ENCODE peak calls at places on chromosome 12, in nine cellular contexts. C, P, Z, S, A, R, N, V and B are unnamed samples.

GRCh38 chr12:75315518-75315917 is 14.6 kb downstream of the CAPS2 start:
- DNase-seq in C (no peak), P (no peak), Z (no peak), S (no peak), A (no peak), R (peak), N (peak), V (no peak), B (no peak)

GRCh38 chr12:124727244-124727673 is 136.4 kb downstream of the SCARB1 start:
- DNase-seq in C (peak), P (no peak), Z (no peak), S (no peak), A (no peak), R (no peak), N (no peak), V (no peak), B (peak)

GRCh38 chr12:94151577-94151976 is 3.2 kb downstream of the PLXNC1 start:
- DNase-seq in C (no peak), P (no peak), Z (no peak), S (no peak), A (peak), R (no peak), N (no peak), V (peak), B (no peak)

GRCh38 chr12:3218150-3218845 is 141.1 kb downstream of the TSPAN9 start:
- DNase-seq in C (no peak), P (peak), Z (no peak), S (no peak), A (peak), R (peak), N (peak), V (peak), B (no peak)

GRCh38 chr12:66301944-66302826 is at the start of gene HELB:
- DNase-seq in C (peak), P (peak), Z (peak), S (peak), A (peak), R (peak), N (peak), V (peak), B (peak)

GRCh38 chr12:104727866-104728449 is 230.1 kb downstream of the SLC41A2 start:
- DNase-seq in C (no peak), P (no peak), Z (no peak), S (no peak), A (no peak), R (no peak), N (no peak), V (no peak), B (no peak)

GRCh38 chr12:30602678-30603077 is 93.0 kb downstream of the IPO8 start:
- DNase-seq in C (no peak), P (no peak), Z (no peak), S (no peak), A (no peak), R (no peak), N (no peak), V (no peak), B (no peak)

GRCh38 chr12:93851245-93851665 is 174.1 kb downstream of the CRADD start:
- DNase-seq in C (no peak), P (no peak), Z (peak), S (peak), A (no peak), R (no peak), N (no peak), V (no peak), B (peak)

GRCh38 chr12:15276088-15276698 is 46.1 kb upstream of the PTPRO start:
- DNase-seq in C (peak), P (peak), Z (no peak), S (peak), A (peak), R (peak), N (no peak), V (peak), B (no peak)

GRCh38 chr12:6631549-6631961 is 4.2 kb downstream of the LPAR5 start:
- DNase-seq in C (no peak), P (no peak), Z (no peak), S (peak), A (no peak), R (no peak), N (no peak), V (no peak), B (no peak)

GRCh38 chr12:3216726-3217682 is 139.8 kb downstream of the TSPAN9 start:
- DNase-seq in C (no peak), P (no peak), Z (no peak), S (no peak), A (no peak), R (no peak), N (peak), V (peak), B (no peak)

GRCh38 chr12:98725481-98726247 is 80.6 kb downstream of the APAF1 start:
- DNase-seq in C (peak), P (peak), Z (peak), S (peak), A (peak), R (peak), N (peak), V (peak), B (peak)

GRCh38 chr12:106974525-106974924 is 12.4 kb downstream of the MTERF2 start:
- DNase-seq in C (peak), P (no peak), Z (no peak), S (no peak), A (no peak), R (no peak), N (no peak), V (no peak), B (no peak)

GRCh38 chr12:64124511-64125197 is 97.4 kb downstream of the KICS2 start:
- DNase-seq in C (no peak), P (no peak), Z (no peak), S (no peak), A (no peak), R (no peak), N (no peak), V (no peak), B (no peak)

GRCh38 chr12:58651850-58652249 is 268.5 kb downstream of the LRIG3 start:
- DNase-seq in C (no peak), P (no peak), Z (no peak), S (no peak), A (no peak), R (no peak), N (no peak), V (no peak), B (no peak)

GRCh38 chr12:52204931-52205505 is 13.2 kb upstream of the KRT80 start:
- DNase-seq in C (no peak), P (no peak), Z (no peak), S (no peak), A (no peak), R (no peak), N (no peak), V (no peak), B (no peak)

GRCh38 chr12:107064687-107065086 is 28.7 kb downstream of the CRY1 start:
- DNase-seq in C (no peak), P (no peak), Z (no peak), S (no peak), A (no peak), R (no peak), N (no peak), V (no peak), B (no peak)

GRCh38 chr12:96749978-96750377 is 157.1 kb upstream of the NEDD1 start:
- DNase-seq in C (no peak), P (no peak), Z (no peak), S (no peak), A (no peak), R (no peak), N (no peak), V (no peak), B (no peak)

GRCh38 chr12:54352022-54352531 is 12.2 kb downstream of the GPR84 start:
- DNase-seq in C (no peak), P (peak), Z (no peak), S (no peak), A (peak), R (no peak), N (no peak), V (peak), B (no peak)

GRCh38 chr12:50842637-50843493 is at the start of gene TMPRSS12:
- DNase-seq in C (no peak), P (no peak), Z (no peak), S (no peak), A (no peak), R (no peak), N (no peak), V (no peak), B (no peak)

GRCh38 chr12:71183018-71183417 is 25.2 kb upstream of the TSPAN8 start:
- DNase-seq in C (no peak), P (no peak), Z (no peak), S (no peak), A (no peak), R (no peak), N (no peak), V (no peak), B (no peak)